ENCODE peak calls at places on chromosomes 3 and 15, in five cellular contexts. One of them, this sample, is unnamed.

GRCh38 chr3:128698211-128699011 is 27.6 kb upstream of the RAB7A start:
- DNase-seq in effector CD4-positive, alpha-beta T cell: no peak
- DNase-seq in activated naive CD8-positive, alpha-beta T cell treated with anti-CD3 and anti-CD28 coated beads, Interleukin-2, amount 50 U/mL, for 24 hours: peak
- DNase-seq in stimulated activated CD8-positive, alpha-beta memory T cell treated with anti-CD3 and anti-CD28 coated beads, Interleukin-4, amount 100 ng/mL, for 24 hours: no peak
- DNase-seq in cardiac fibroblast: no peak
- DNase-seq in this sample: no peak

GRCh38 chr3:151918253-151919029 is 45.0 kb downstream of the SUCNR1 start:
- DNase-seq in effector CD4-positive, alpha-beta T cell: no peak
- DNase-seq in activated naive CD8-positive, alpha-beta T cell treated with anti-CD3 and anti-CD28 coated beads, Interleukin-2, amount 50 U/mL, for 24 hours: no peak
- DNase-seq in stimulated activated CD8-positive, alpha-beta memory T cell treated with anti-CD3 and anti-CD28 coated beads, Interleukin-4, amount 100 ng/mL, for 24 hours: no peak
- DNase-seq in cardiac fibroblast: peak
- DNase-seq in this sample: peak

GRCh38 chr15:87129916-87130315 is 1050.2 kb downstream of the AGBL1 start:
- DNase-seq in effector CD4-positive, alpha-beta T cell: no peak
- DNase-seq in activated naive CD8-positive, alpha-beta T cell treated with anti-CD3 and anti-CD28 coated beads, Interleukin-2, amount 50 U/mL, for 24 hours: no peak
- DNase-seq in stimulated activated CD8-positive, alpha-beta memory T cell treated with anti-CD3 and anti-CD28 coated beads, Interleukin-4, amount 100 ng/mL, for 24 hours: no peak
- DNase-seq in cardiac fibroblast: peak
- DNase-seq in this sample: no peak

GRCh38 chr15:101772921-101773320 is 30.4 kb upstream of the OR4F6 start:
- DNase-seq in effector CD4-positive, alpha-beta T cell: no peak
- DNase-seq in activated naive CD8-positive, alpha-beta T cell treated with anti-CD3 and anti-CD28 coated beads, Interleukin-2, amount 50 U/mL, for 24 hours: no peak
- DNase-seq in stimulated activated CD8-positive, alpha-beta memory T cell treated with anti-CD3 and anti-CD28 coated beads, Interleukin-4, amount 100 ng/mL, for 24 hours: no peak
- DNase-seq in cardiac fibroblast: no peak
- DNase-seq in this sample: no peak

GRCh38 chr3:184347321-184348056 is 10.1 kb downstream of the FAM131A start:
- DNase-seq in effector CD4-positive, alpha-beta T cell: no peak
- DNase-seq in activated naive CD8-positive, alpha-beta T cell treated with anti-CD3 and anti-CD28 coated beads, Interleukin-2, amount 50 U/mL, for 24 hours: no peak
- DNase-seq in stimulated activated CD8-positive, alpha-beta memory T cell treated with anti-CD3 and anti-CD28 coated beads, Interleukin-4, amount 100 ng/mL, for 24 hours: no peak
- DNase-seq in cardiac fibroblast: no peak
- DNase-seq in this sample: no peak

GRCh38 chr3:48187579-48188265 is 495 bp downstream of the CDC25A start:
- DNase-seq in effector CD4-positive, alpha-beta T cell: peak
- DNase-seq in activated naive CD8-positive, alpha-beta T cell treated with anti-CD3 and anti-CD28 coated beads, Interleukin-2, amount 50 U/mL, for 24 hours: peak
- DNase-seq in stimulated activated CD8-positive, alpha-beta memory T cell treated with anti-CD3 and anti-CD28 coated beads, Interleukin-4, amount 100 ng/mL, for 24 hours: peak
- DNase-seq in cardiac fibroblast: no peak
- DNase-seq in this sample: no peak

GRCh38 chr15:52682776-52683175 is 3.6 kb upstream of the ATOSA start:
- DNase-seq in effector CD4-positive, alpha-beta T cell: no peak
- DNase-seq in activated naive CD8-positive, alpha-beta T cell treated with anti-CD3 and anti-CD28 coated beads, Interleukin-2, amount 50 U/mL, for 24 hours: no peak
- DNase-seq in stimulated activated CD8-positive, alpha-beta memory T cell treated with anti-CD3 and anti-CD28 coated beads, Interleukin-4, amount 100 ng/mL, for 24 hours: no peak
- DNase-seq in cardiac fibroblast: no peak
- DNase-seq in this sample: peak

GRCh38 chr3:32453346-32453745 is 49.3 kb downstream of the CMTM6 start:
- DNase-seq in effector CD4-positive, alpha-beta T cell: no peak
- DNase-seq in activated naive CD8-positive, alpha-beta T cell treated with anti-CD3 and anti-CD28 coated beads, Interleukin-2, amount 50 U/mL, for 24 hours: no peak
- DNase-seq in stimulated activated CD8-positive, alpha-beta memory T cell treated with anti-CD3 and anti-CD28 coated beads, Interleukin-4, amount 100 ng/mL, for 24 hours: no peak
- DNase-seq in cardiac fibroblast: peak
- DNase-seq in this sample: no peak

GRCh38 chr3:126474498-126475410 is 937 bp downstream of the ZXDC start:
- DNase-seq in effector CD4-positive, alpha-beta T cell: peak
- DNase-seq in activated naive CD8-positive, alpha-beta T cell treated with anti-CD3 and anti-CD28 coated beads, Interleukin-2, amount 50 U/mL, for 24 hours: peak
- DNase-seq in stimulated activated CD8-positive, alpha-beta memory T cell treated with anti-CD3 and anti-CD28 coated beads, Interleukin-4, amount 100 ng/mL, for 24 hours: peak
- DNase-seq in cardiac fibroblast: peak
- DNase-seq in this sample: peak

GRCh38 chr3:83769791-83770663 is 1188.8 kb upstream of the CADM2 start:
- DNase-seq in effector CD4-positive, alpha-beta T cell: no peak
- DNase-seq in activated naive CD8-positive, alpha-beta T cell treated with anti-CD3 and anti-CD28 coated beads, Interleukin-2, amount 50 U/mL, for 24 hours: no peak
- DNase-seq in stimulated activated CD8-positive, alpha-beta memory T cell treated with anti-CD3 and anti-CD28 coated beads, Interleukin-4, amount 100 ng/mL, for 24 hours: no peak
- DNase-seq in cardiac fibroblast: no peak
- DNase-seq in this sample: no peak

GRCh38 chr3:42174679-42175660 is 83.8 kb downstream of the TRAK1 start:
- DNase-seq in effector CD4-positive, alpha-beta T cell: no peak
- DNase-seq in activated naive CD8-positive, alpha-beta T cell treated with anti-CD3 and anti-CD28 coated beads, Interleukin-2, amount 50 U/mL, for 24 hours: no peak
- DNase-seq in stimulated activated CD8-positive, alpha-beta memory T cell treated with anti-CD3 and anti-CD28 coated beads, Interleukin-4, amount 100 ng/mL, for 24 hours: no peak
- DNase-seq in cardiac fibroblast: no peak
- DNase-seq in this sample: no peak

GRCh38 chr15:62209322-62209721 is 44.2 kb upstream of the C2CD4B start:
- DNase-seq in effector CD4-positive, alpha-beta T cell: no peak
- DNase-seq in activated naive CD8-positive, alpha-beta T cell treated with anti-CD3 and anti-CD28 coated beads, Interleukin-2, amount 50 U/mL, for 24 hours: no peak
- DNase-seq in stimulated activated CD8-positive, alpha-beta memory T cell treated with anti-CD3 and anti-CD28 coated beads, Interleukin-4, amount 100 ng/mL, for 24 hours: no peak
- DNase-seq in cardiac fibroblast: no peak
- DNase-seq in this sample: no peak

GRCh38 chr15:67998599-67999122 is 55.5 kb upstream of the PIAS1 start:
- DNase-seq in effector CD4-positive, alpha-beta T cell: no peak
- DNase-seq in activated naive CD8-positive, alpha-beta T cell treated with anti-CD3 and anti-CD28 coated beads, Interleukin-2, amount 50 U/mL, for 24 hours: no peak
- DNase-seq in stimulated activated CD8-positive, alpha-beta memory T cell treated with anti-CD3 and anti-CD28 coated beads, Interleukin-4, amount 100 ng/mL, for 24 hours: no peak
- DNase-seq in cardiac fibroblast: peak
- DNase-seq in this sample: no peak

GRCh38 chr3:72811551-72811950 is 36.7 kb downstream of the SHQ1 start:
- DNase-seq in effector CD4-positive, alpha-beta T cell: no peak
- DNase-seq in activated naive CD8-positive, alpha-beta T cell treated with anti-CD3 and anti-CD28 coated beads, Interleukin-2, amount 50 U/mL, for 24 hours: no peak
- DNase-seq in stimulated activated CD8-positive, alpha-beta memory T cell treated with anti-CD3 and anti-CD28 coated beads, Interleukin-4, amount 100 ng/mL, for 24 hours: no peak
- DNase-seq in cardiac fibroblast: no peak
- DNase-seq in this sample: no peak

GRCh38 chr3:71778353-71778752 is 6.6 kb downstream of the PROK2 start:
- DNase-seq in effector CD4-positive, alpha-beta T cell: no peak
- DNase-seq in activated naive CD8-positive, alpha-beta T cell treated with anti-CD3 and anti-CD28 coated beads, Interleukin-2, amount 50 U/mL, for 24 hours: no peak
- DNase-seq in stimulated activated CD8-positive, alpha-beta memory T cell treated with anti-CD3 and anti-CD28 coated beads, Interleukin-4, amount 100 ng/mL, for 24 hours: no peak
- DNase-seq in cardiac fibroblast: no peak
- DNase-seq in this sample: no peak

GRCh38 chr3:150605998-150606641 is 3.0 kb downstream of the SELENOT start:
- DNase-seq in effector CD4-positive, alpha-beta T cell: no peak
- DNase-seq in activated naive CD8-positive, alpha-beta T cell treated with anti-CD3 and anti-CD28 coated beads, Interleukin-2, amount 50 U/mL, for 24 hours: no peak
- DNase-seq in stimulated activated CD8-positive, alpha-beta memory T cell treated with anti-CD3 and anti-CD28 coated beads, Interleukin-4, amount 100 ng/mL, for 24 hours: no peak
- DNase-seq in cardiac fibroblast: no peak
- DNase-seq in this sample: no peak

GRCh38 chr15:58724471-58724870 is 25.0 kb downstream of the ADAM10 start:
- DNase-seq in effector CD4-positive, alpha-beta T cell: no peak
- DNase-seq in activated naive CD8-positive, alpha-beta T cell treated with anti-CD3 and anti-CD28 coated beads, Interleukin-2, amount 50 U/mL, for 24 hours: no peak
- DNase-seq in stimulated activated CD8-positive, alpha-beta memory T cell treated with anti-CD3 and anti-CD28 coated beads, Interleukin-4, amount 100 ng/mL, for 24 hours: no peak
- DNase-seq in cardiac fibroblast: peak
- DNase-seq in this sample: no peak

GRCh38 chr3:45223889-45224730 is 2.0 kb downstream of the TMEM158 start:
- DNase-seq in effector CD4-positive, alpha-beta T cell: no peak
- DNase-seq in activated naive CD8-positive, alpha-beta T cell treated with anti-CD3 and anti-CD28 coated beads, Interleukin-2, amount 50 U/mL, for 24 hours: peak
- DNase-seq in stimulated activated CD8-positive, alpha-beta memory T cell treated with anti-CD3 and anti-CD28 coated beads, Interleukin-4, amount 100 ng/mL, for 24 hours: no peak
- DNase-seq in cardiac fibroblast: peak
- DNase-seq in this sample: no peak

GRCh38 chr3:152021951-152022461 is 148.6 kb downstream of the SUCNR1 start:
- DNase-seq in effector CD4-positive, alpha-beta T cell: no peak
- DNase-seq in activated naive CD8-positive, alpha-beta T cell treated with anti-CD3 and anti-CD28 coated beads, Interleukin-2, amount 50 U/mL, for 24 hours: peak
- DNase-seq in stimulated activated CD8-positive, alpha-beta memory T cell treated with anti-CD3 and anti-CD28 coated beads, Interleukin-4, amount 100 ng/mL, for 24 hours: no peak
- DNase-seq in cardiac fibroblast: peak
- DNase-seq in this sample: no peak

GRCh38 chr3:112123548-112123947 is 9.5 kb downstream of the GCSAM start:
- DNase-seq in effector CD4-positive, alpha-beta T cell: no peak
- DNase-seq in activated naive CD8-positive, alpha-beta T cell treated with anti-CD3 and anti-CD28 coated beads, Interleukin-2, amount 50 U/mL, for 24 hours: no peak
- DNase-seq in stimulated activated CD8-positive, alpha-beta memory T cell treated with anti-CD3 and anti-CD28 coated beads, Interleukin-4, amount 100 ng/mL, for 24 hours: no peak
- DNase-seq in cardiac fibroblast: no peak
- DNase-seq in this sample: no peak

GRCh38 chr3:39707314-39707909 is 102.0 kb upstream of the MYRIP start:
- DNase-seq in effector CD4-positive, alpha-beta T cell: no peak
- DNase-seq in activated naive CD8-positive, alpha-beta T cell treated with anti-CD3 and anti-CD28 coated beads, Interleukin-2, amount 50 U/mL, for 24 hours: no peak
- DNase-seq in stimulated activated CD8-positive, alpha-beta memory T cell treated with anti-CD3 and anti-CD28 coated beads, Interleukin-4, amount 100 ng/mL, for 24 hours: no peak
- DNase-seq in cardiac fibroblast: peak
- DNase-seq in this sample: no peak

GRCh38 chr3:134761213-134761612 is 33.8 kb upstream of the EPHB1 start:
- DNase-seq in effector CD4-positive, alpha-beta T cell: no peak
- DNase-seq in activated naive CD8-positive, alpha-beta T cell treated with anti-CD3 and anti-CD28 coated beads, Interleukin-2, amount 50 U/mL, for 24 hours: no peak
- DNase-seq in stimulated activated CD8-positive, alpha-beta memory T cell treated with anti-CD3 and anti-CD28 coated beads, Interleukin-4, amount 100 ng/mL, for 24 hours: no peak
- DNase-seq in cardiac fibroblast: no peak
- DNase-seq in this sample: no peak

GRCh38 chr3:110932515-110933095 is 139.0 kb upstream of the NECTIN3 start:
- DNase-seq in effector CD4-positive, alpha-beta T cell: no peak
- DNase-seq in activated naive CD8-positive, alpha-beta T cell treated with anti-CD3 and anti-CD28 coated beads, Interleukin-2, amount 50 U/mL, for 24 hours: no peak
- DNase-seq in stimulated activated CD8-positive, alpha-beta memory T cell treated with anti-CD3 and anti-CD28 coated beads, Interleukin-4, amount 100 ng/mL, for 24 hours: no peak
- DNase-seq in cardiac fibroblast: peak
- DNase-seq in this sample: no peak

GRCh38 chr15:69679623-69680228 is 227.1 kb downstream of the RPLP1 start:
- DNase-seq in effector CD4-positive, alpha-beta T cell: no peak
- DNase-seq in activated naive CD8-positive, alpha-beta T cell treated with anti-CD3 and anti-CD28 coated beads, Interleukin-2, amount 50 U/mL, for 24 hours: peak
- DNase-seq in stimulated activated CD8-positive, alpha-beta memory T cell treated with anti-CD3 and anti-CD28 coated beads, Interleukin-4, amount 100 ng/mL, for 24 hours: peak
- DNase-seq in cardiac fibroblast: no peak
- DNase-seq in this sample: no peak

GRCh38 chr3:9279959-9280358 is 30.5 kb upstream of the SRGAP3 start:
- DNase-seq in effector CD4-positive, alpha-beta T cell: no peak
- DNase-seq in activated naive CD8-positive, alpha-beta T cell treated with anti-CD3 and anti-CD28 coated beads, Interleukin-2, amount 50 U/mL, for 24 hours: no peak
- DNase-seq in stimulated activated CD8-positive, alpha-beta memory T cell treated with anti-CD3 and anti-CD28 coated beads, Interleukin-4, amount 100 ng/mL, for 24 hours: no peak
- DNase-seq in cardiac fibroblast: peak
- DNase-seq in this sample: no peak

GRCh38 chr15:76127880-76128279 is 68.1 kb downstream of the TMEM266 start:
- DNase-seq in effector CD4-positive, alpha-beta T cell: no peak
- DNase-seq in activated naive CD8-positive, alpha-beta T cell treated with anti-CD3 and anti-CD28 coated beads, Interleukin-2, amount 50 U/mL, for 24 hours: no peak
- DNase-seq in stimulated activated CD8-positive, alpha-beta memory T cell treated with anti-CD3 and anti-CD28 coated beads, Interleukin-4, amount 100 ng/mL, for 24 hours: no peak
- DNase-seq in cardiac fibroblast: no peak
- DNase-seq in this sample: no peak

GRCh38 chr3:197422506-197422905 is 124.1 kb upstream of the DLG1 start:
- DNase-seq in effector CD4-positive, alpha-beta T cell: no peak
- DNase-seq in activated naive CD8-positive, alpha-beta T cell treated with anti-CD3 and anti-CD28 coated beads, Interleukin-2, amount 50 U/mL, for 24 hours: no peak
- DNase-seq in stimulated activated CD8-positive, alpha-beta memory T cell treated with anti-CD3 and anti-CD28 coated beads, Interleukin-4, amount 100 ng/mL, for 24 hours: no peak
- DNase-seq in cardiac fibroblast: no peak
- DNase-seq in this sample: no peak

This sample was measured in central memory CD4-positive, alpha-beta T cell.